ENCODE peak calls at places on chromosomes 4 and X, in ten cellular contexts. One of them, this sample, is unnamed.
A peak's percentile ranks its signal among the peaks of the same experiment; 100 is the strongest.

GRCh38 chr4:145540235-145540634 is 58.6 kb downstream of the SMAD1 start:
- DNase-seq in IMR-90: peak; percentile 51
- DNase-seq in HCT116: no peak
- DNase-seq in mammary epithelial cell: no peak
- DNase-seq in PC-9: no peak
- DNase-seq in osteoblast: no peak
- DNase-seq in H9: no peak
- DNase-seq in GM23248: no peak
- DNase-seq in OCI-LY7: no peak
- DNase-seq in fibroblast of lung: peak; percentile 14
- DNase-seq in this sample: no peak

GRCh38 chrX:112759512-112759911 is 79.8 kb upstream of the LHFPL1 start:
- DNase-seq in mammary epithelial cell: no peak
- DNase-seq in H9: no peak
- DNase-seq in fibroblast of lung: no peak
- DNase-seq in IMR-90: no peak
- DNase-seq in HCT116: no peak
- DNase-seq in GM23248: no peak
- DNase-seq in OCI-LY7: no peak
- DNase-seq in PC-9: no peak
- DNase-seq in osteoblast: no peak
- DNase-seq in this sample: no peak

GRCh38 chr4:8594097-8595038 is 1.8 kb downstream of the CPZ start:
- DNase-seq in OCI-LY7: peak; percentile 44
- DNase-seq in mammary epithelial cell: peak; percentile 49
- DNase-seq in PC-9: peak; percentile 64
- DNase-seq in HCT116: peak; percentile 64
- DNase-seq in GM23248: peak; percentile 86
- DNase-seq in IMR-90: peak; percentile 72
- DNase-seq in H9: peak; percentile 74
- DNase-seq in fibroblast of lung: peak; percentile 54
- DNase-seq in osteoblast: peak; percentile 99
- DNase-seq in this sample: peak; percentile 4

GRCh38 chrX:5965406-5965805 is 263.3 kb downstream of the NLGN4X start:
- DNase-seq in HCT116: no peak
- DNase-seq in PC-9: no peak
- DNase-seq in mammary epithelial cell: no peak
- DNase-seq in GM23248: no peak
- DNase-seq in IMR-90: no peak
- DNase-seq in OCI-LY7: no peak
- DNase-seq in H9: no peak
- DNase-seq in fibroblast of lung: no peak
- DNase-seq in osteoblast: peak; percentile 5
- DNase-seq in this sample: no peak

GRCh38 chrX:1380672-1381233 is 11.2 kb downstream of the SLC25A6 start:
- DNase-seq in IMR-90: no peak
- DNase-seq in mammary epithelial cell: no peak
- DNase-seq in GM23248: peak; percentile 20
- DNase-seq in PC-9: no peak
- DNase-seq in osteoblast: peak; percentile 85
- DNase-seq in H9: peak; percentile 52
- DNase-seq in OCI-LY7: no peak
- DNase-seq in fibroblast of lung: peak; percentile 16
- DNase-seq in HCT116: no peak
- DNase-seq in this sample: no peak

GRCh38 chrX:103157511-103158316 is 57.2 kb upstream of the BEX4 start:
- DNase-seq in IMR-90: peak; percentile 27
- DNase-seq in OCI-LY7: peak; percentile 15
- DNase-seq in HCT116: no peak
- DNase-seq in PC-9: peak; percentile 4
- DNase-seq in osteoblast: no peak
- DNase-seq in H9: no peak
- DNase-seq in GM23248: peak; percentile 52
- DNase-seq in fibroblast of lung: peak; percentile 33
- DNase-seq in mammary epithelial cell: peak; percentile 22
- DNase-seq in this sample: no peak

GRCh38 chr4:82099863-82100579 is 273.8 kb downstream of the HNRNPD start:
- DNase-seq in IMR-90: no peak
- DNase-seq in GM23248: peak; percentile 12
- DNase-seq in fibroblast of lung: peak; percentile 1
- DNase-seq in OCI-LY7: no peak
- DNase-seq in mammary epithelial cell: peak; percentile 40
- DNase-seq in PC-9: no peak
- DNase-seq in osteoblast: no peak
- DNase-seq in HCT116: no peak
- DNase-seq in H9: no peak
- DNase-seq in this sample: no peak

GRCh38 chr4:41537267-41537890 is 578 bp upstream of the LIMCH1 start:
- DNase-seq in H9: no peak
- DNase-seq in IMR-90: no peak
- DNase-seq in OCI-LY7: no peak
- DNase-seq in GM23248: no peak
- DNase-seq in HCT116: no peak
- DNase-seq in osteoblast: no peak
- DNase-seq in fibroblast of lung: peak; percentile 12
- DNase-seq in PC-9: no peak
- DNase-seq in mammary epithelial cell: no peak
- DNase-seq in this sample: no peak

GRCh38 chrX:45126158-45126557 is 74.5 kb downstream of the DIPK2B start:
- DNase-seq in osteoblast: no peak
- DNase-seq in IMR-90: no peak
- DNase-seq in OCI-LY7: no peak
- DNase-seq in mammary epithelial cell: no peak
- DNase-seq in fibroblast of lung: no peak
- DNase-seq in PC-9: no peak
- DNase-seq in HCT116: no peak
- DNase-seq in H9: no peak
- DNase-seq in GM23248: no peak
- DNase-seq in this sample: no peak

GRCh38 chrX:77785400-77785745 is 643 bp downstream of the ATRX start:
- DNase-seq in fibroblast of lung: peak; percentile 16
- DNase-seq in osteoblast: no peak
- DNase-seq in PC-9: no peak
- DNase-seq in IMR-90: peak; percentile 8
- DNase-seq in H9: peak; percentile 32
- DNase-seq in OCI-LY7: peak; percentile 20
- DNase-seq in mammary epithelial cell: peak; percentile 16
- DNase-seq in HCT116: no peak
- DNase-seq in GM23248: peak; percentile 45
- DNase-seq in this sample: no peak

GRCh38 chr4:80309301-80310004 is 26.1 kb upstream of the CFAP299 start:
- DNase-seq in GM23248: peak; percentile 97
- DNase-seq in PC-9: no peak
- DNase-seq in OCI-LY7: no peak
- DNase-seq in fibroblast of lung: peak; percentile 97
- DNase-seq in osteoblast: no peak
- DNase-seq in HCT116: no peak
- DNase-seq in H9: no peak
- DNase-seq in mammary epithelial cell: peak; percentile 81
- DNase-seq in IMR-90: peak; percentile 96
- DNase-seq in this sample: no peak

GRCh38 chr4:18020145-18020670 is 1.3 kb downstream of the LCORL start:
- DNase-seq in GM23248: peak; percentile 45
- DNase-seq in mammary epithelial cell: peak; percentile 13
- DNase-seq in H9: peak; percentile 29
- DNase-seq in IMR-90: peak; percentile 12
- DNase-seq in HCT116: no peak
- DNase-seq in PC-9: peak; percentile 5
- DNase-seq in fibroblast of lung: peak; percentile 9
- DNase-seq in osteoblast: peak; percentile 49
- DNase-seq in OCI-LY7: peak; percentile 32
- DNase-seq in this sample: no peak
- H4K20me1 ChIP-seq in GM23248: no peaks in the 10 kb centered on the region
- H4K20me1 ChIP-seq in mammary epithelial cell: no peaks in the 10 kb centered on the region
- H4K20me1 ChIP-seq in H9: no peaks in the 10 kb centered on the region
- H4K20me1 ChIP-seq in IMR-90: peaks cover 5% of the 10 kb centered on the region
- H4K20me1 ChIP-seq in HCT116: peaks cover 3% of the 10 kb centered on the region
- H4K20me1 ChIP-seq in PC-9: no peaks in the 10 kb centered on the region
- H4K20me1 ChIP-seq in fibroblast of lung: no peaks in the 10 kb centered on the region
- H4K20me1 ChIP-seq in osteoblast: peaks cover 4% of the 10 kb centered on the region
- H4K20me1 ChIP-seq in OCI-LY7: peaks cover 45% of the 10 kb centered on the region
- H4K20me1 ChIP-seq in this sample: no peaks in the 10 kb centered on the region

DNA sequence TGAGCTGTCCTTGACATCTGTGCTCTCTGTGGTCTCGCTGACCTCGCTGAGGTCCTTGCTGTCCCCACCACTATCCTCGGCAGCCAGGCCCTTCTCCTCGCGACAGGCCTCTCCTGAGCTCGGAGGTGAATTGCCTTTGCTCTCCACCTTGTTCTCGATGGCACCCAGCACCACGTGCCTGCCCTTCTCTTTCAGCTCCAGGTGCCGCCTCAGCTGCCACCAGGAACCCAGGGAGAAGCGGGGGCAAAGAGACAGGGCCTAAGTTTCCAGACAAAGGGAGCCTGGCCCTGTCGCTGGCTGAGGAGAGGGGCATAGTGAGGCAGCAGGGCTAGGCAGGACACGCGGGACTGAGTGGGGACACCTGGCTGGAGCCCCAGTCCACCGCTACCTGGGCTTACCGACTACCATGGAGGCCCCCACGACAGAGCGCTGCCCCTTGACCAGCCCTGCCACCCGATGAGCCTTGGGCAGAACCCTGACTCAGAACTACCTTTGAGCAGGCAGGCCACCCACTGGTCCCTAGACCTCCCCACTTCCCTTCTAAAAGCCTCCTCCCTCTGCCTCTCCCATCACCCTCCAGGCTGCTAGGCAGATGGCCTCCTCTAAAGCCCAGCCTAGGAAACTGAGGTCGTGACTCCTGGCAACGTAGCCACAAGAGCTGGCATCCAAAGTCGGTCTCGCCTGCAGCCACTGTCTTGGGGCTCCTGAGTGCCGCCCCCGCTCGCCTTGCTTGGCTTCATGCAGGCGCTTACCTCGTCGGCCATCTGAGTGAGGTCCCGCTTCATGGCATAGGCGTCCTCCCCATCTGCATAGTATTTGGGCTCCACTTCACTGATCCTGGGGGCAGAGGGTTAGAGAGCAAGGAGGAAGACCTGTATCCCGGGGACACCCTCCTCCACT is 4.2 kb upstream of the ARHGAP4 start:
- DNase-seq in PC-9: no peak
- DNase-seq in OCI-LY7: no peak
- DNase-seq in GM23248: no peak
- DNase-seq in fibroblast of lung: no peak
- DNase-seq in IMR-90: no peak
- DNase-seq in H9: no peak
- DNase-seq in osteoblast: peak; percentile 84
- DNase-seq in HCT116: no peak
- DNase-seq in mammary epithelial cell: no peak
- DNase-seq in this sample: no peak
- H4K20me1 ChIP-seq in PC-9: no peaks in the 10 kb centered on the region
- H4K20me1 ChIP-seq in OCI-LY7: no peaks in the 10 kb centered on the region
- H4K20me1 ChIP-seq in GM23248: no peaks in the 10 kb centered on the region
- H4K20me1 ChIP-seq in fibroblast of lung: no peaks in the 10 kb centered on the region
- H4K20me1 ChIP-seq in IMR-90: peaks cover 20% of the 10 kb centered on the region
- H4K20me1 ChIP-seq in H9: no peaks in the 10 kb centered on the region
- H4K20me1 ChIP-seq in osteoblast: peaks cover 46% of the 10 kb centered on the region
- H4K20me1 ChIP-seq in HCT116: no peaks in the 10 kb centered on the region
- H4K20me1 ChIP-seq in mammary epithelial cell: no peaks in the 10 kb centered on the region
- H4K20me1 ChIP-seq in this sample: no peaks in the 10 kb centered on the region

DNA sequence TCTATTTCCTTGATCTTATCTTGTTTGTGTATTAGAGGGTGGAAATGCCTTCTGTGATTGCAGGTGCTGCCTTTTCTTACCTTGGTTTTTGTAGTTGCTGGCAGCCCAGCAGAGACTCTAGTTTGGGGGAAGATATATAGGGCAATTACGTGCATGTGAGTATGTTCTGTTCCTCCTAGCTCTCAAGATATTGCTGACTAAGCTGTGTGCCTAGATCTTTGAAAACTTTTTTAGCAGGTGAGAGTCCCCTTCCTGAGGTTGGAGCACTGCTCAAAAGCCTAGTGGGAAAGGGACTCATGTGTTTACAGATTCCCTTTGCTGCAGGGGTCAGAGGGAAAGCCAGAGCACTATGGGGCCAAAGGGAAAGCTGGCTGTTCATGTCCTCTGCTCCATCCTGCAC is 136.1 kb downstream of the VSIG4 start:
- DNase-seq in mammary epithelial cell: no peak
- DNase-seq in HCT116: no peak
- DNase-seq in OCI-LY7: no peak
- DNase-seq in GM23248: no peak
- DNase-seq in H9: no peak
- DNase-seq in PC-9: no peak
- DNase-seq in fibroblast of lung: no peak
- DNase-seq in osteoblast: no peak
- DNase-seq in IMR-90: no peak
- DNase-seq in this sample: no peak
- H4K20me1 ChIP-seq in mammary epithelial cell: no peaks in the 10 kb centered on the region
- H4K20me1 ChIP-seq in HCT116: no peaks in the 10 kb centered on the region
- H4K20me1 ChIP-seq in OCI-LY7: no peaks in the 10 kb centered on the region
- H4K20me1 ChIP-seq in GM23248: no peaks in the 10 kb centered on the region
- H4K20me1 ChIP-seq in H9: no peaks in the 10 kb centered on the region
- H4K20me1 ChIP-seq in PC-9: no peaks in the 10 kb centered on the region
- H4K20me1 ChIP-seq in fibroblast of lung: no peaks in the 10 kb centered on the region
- H4K20me1 ChIP-seq in osteoblast: no peaks in the 10 kb centered on the region
- H4K20me1 ChIP-seq in IMR-90: no peaks in the 10 kb centered on the region
- H4K20me1 ChIP-seq in this sample: no peaks in the 10 kb centered on the region

GRCh38 chr4:101282076-101282844 is 65.1 kb downstream of the PPP3CA start:
- DNase-seq in GM23248: no peak
- DNase-seq in mammary epithelial cell: no peak
- DNase-seq in OCI-LY7: no peak
- DNase-seq in osteoblast: no peak
- DNase-seq in H9: peak; percentile 38
- DNase-seq in PC-9: no peak
- DNase-seq in fibroblast of lung: no peak
- DNase-seq in IMR-90: no peak
- DNase-seq in HCT116: no peak
- DNase-seq in this sample: no peak
- H4K20me1 ChIP-seq in GM23248: no peaks in the 10 kb centered on the region
- H4K20me1 ChIP-seq in mammary epithelial cell: no peaks in the 10 kb centered on the region
- H4K20me1 ChIP-seq in OCI-LY7: no peaks in the 10 kb centered on the region
- H4K20me1 ChIP-seq in osteoblast: peaks cover 30% of the 10 kb centered on the region
- H4K20me1 ChIP-seq in H9: no peaks in the 10 kb centered on the region
- H4K20me1 ChIP-seq in PC-9: no peaks in the 10 kb centered on the region
- H4K20me1 ChIP-seq in fibroblast of lung: no peaks in the 10 kb centered on the region
- H4K20me1 ChIP-seq in IMR-90: peaks cover 13% of the 10 kb centered on the region
- H4K20me1 ChIP-seq in HCT116: no peaks in the 10 kb centered on the region
- H4K20me1 ChIP-seq in this sample: no peaks in the 10 kb centered on the region

This sample was measured in GM12878.